ENCODE peak calls at places on chromosomes 1 and 21, in ten cellular contexts. T is activated CD4-positive, alpha-beta T cell treated with anti-CD3 and anti-CD28 coated beads, Interleukin-2, amount 10 ng/mL, durations not matched to agents 7 days and 5 days; K is stimulated activated CD4-positive, alpha-beta T cell treated with anti-CD3 and anti-CD28 coated beads, TNF-alpha, amount 100 ng/mL, for 1 hour; U is pons; N is cardiac muscle cell; Z is ELF-1; X is RPMI7951; O is iPS-NIHi11; H is anterior cingulate cortex; R is NCI-H1930. M is an unnamed sample.

GRCh38 chr1:243271990-243272389 is 16.1 kb downstream of the SDCCAG8 start:
- DNase-seq in T (no peak), K (no peak), U (no peak), N (peak), Z (no peak), X (no peak), O (no peak), H (no peak), R (no peak), M (no peak)

GRCh38 chr1:38018864-38019343 is 6.4 kb downstream of the UTP11 start:
- DNase-seq in T (no peak), K (no peak), U (no peak), N (peak), Z (no peak), X (peak), O (no peak), H (no peak), R (no peak), M (peak)

GRCh38 chr1:74522143-74522542 is 9.7 kb upstream of the LRRC53 start:
- DNase-seq in T (no peak), K (no peak), U (no peak), N (no peak), Z (peak), X (no peak), O (peak), H (no peak), R (no peak), M (peak)

GRCh38 chr21:14306143-14306907 is 76.6 kb downstream of the HSPA13 start:
- DNase-seq in T (no peak), K (no peak), U (peak), N (peak), Z (no peak), X (peak), O (no peak), H (no peak), R (no peak), M (no peak)

GRCh38 chr1:53553734-53554509 is 94.7 kb downstream of the DMRTB1 start:
- DNase-seq in T (no peak), K (no peak), U (no peak), N (no peak), Z (no peak), X (peak), O (peak), H (no peak), R (no peak), M (no peak)

GRCh38 chr1:173342766-173343165 is 134.4 kb upstream of the PRDX6 start:
- DNase-seq in T (no peak), K (no peak), U (no peak), N (peak), Z (no peak), X (no peak), O (no peak), H (no peak), R (no peak), M (no peak)

GRCh38 chr1:177432897-177433296 is 262.1 kb downstream of the BRINP2 start:
- DNase-seq in T (no peak), K (no peak), U (no peak), N (peak), Z (no peak), X (no peak), O (no peak), H (no peak), R (no peak), M (peak)

GRCh38 chr1:34711469-34711868 is 43.4 kb upstream of the GJB5 start:
- DNase-seq in T (no peak), K (no peak), U (no peak), N (no peak), Z (no peak), X (no peak), O (peak), H (no peak), R (no peak), M (peak)

GRCh38 chr1:36884029-36884701 is 150.2 kb downstream of the GRIK3 start:
- DNase-seq in T (peak), K (no peak), U (no peak), N (no peak), Z (peak), X (no peak), O (no peak), H (no peak), R (no peak), M (no peak)

GRCh38 chr1:175481126-175482071 is 262.0 kb downstream of the TNR start:
- DNase-seq in T (no peak), K (no peak), U (peak), N (peak), Z (peak), X (no peak), O (peak), H (no peak), R (peak), M (peak)

GRCh38 chr1:23168079-23168461 is 586 bp downstream of the LUZP1 start:
- DNase-seq in T (peak), K (no peak), U (no peak), N (no peak), Z (no peak), X (no peak), O (no peak), H (peak), R (no peak), M (no peak)

GRCh38 chr21:41217656-41218380 is 49.9 kb downstream of the BACE2 start:
- DNase-seq in T (no peak), K (no peak), U (no peak), N (peak), Z (peak), X (peak), O (peak), H (no peak), R (no peak), M (no peak)

GRCh38 chr1:162644986-162645314 is 12.7 kb downstream of the DDR2 start:
- DNase-seq in T (no peak), K (no peak), U (no peak), N (no peak), Z (no peak), X (no peak), O (no peak), H (no peak), R (no peak), M (no peak)

GRCh38 chr1:102837551-102837950 is 270.8 kb downstream of the COL11A1 start:
- DNase-seq in T (no peak), K (no peak), U (no peak), N (no peak), Z (no peak), X (peak), O (no peak), H (no peak), R (no peak), M (no peak)

GRCh38 chr1:235783148-235783776 is 83.4 kb downstream of the LYST start:
- DNase-seq in T (no peak), K (no peak), U (peak), N (peak), Z (no peak), X (peak), O (peak), H (no peak), R (no peak), M (peak)

GRCh38 chr1:218772575-218772974 is 401.1 kb upstream of the LYPLAL1 start:
- DNase-seq in T (no peak), K (no peak), U (no peak), N (peak), Z (no peak), X (peak), O (no peak), H (no peak), R (no peak), M (no peak)

GRCh38 chr1:31782766-31783410 is 18.7 kb upstream of the ADGRB2 start:
- DNase-seq in T (no peak), K (no peak), U (no peak), N (no peak), Z (peak), X (no peak), O (no peak), H (no peak), R (no peak), M (peak)

GRCh38 chr1:245317253-245317652 is 162.5 kb downstream of the KIF26B start:
- DNase-seq in T (no peak), K (no peak), U (no peak), N (no peak), Z (peak), X (no peak), O (no peak), H (no peak), R (no peak), M (no peak)

GRCh38 chr1:58573705-58574591 is 3.1 kb downstream of the TACSTD2 start:
- DNase-seq in T (peak), K (peak), U (no peak), N (no peak), Z (no peak), X (peak), O (no peak), H (no peak), R (no peak), M (no peak)

GRCh38 chr1:234655328-234656069 is 45.5 kb upstream of the IRF2BP2 start:
- DNase-seq in T (no peak), K (no peak), U (no peak), N (no peak), Z (peak), X (peak), O (no peak), H (no peak), R (no peak), M (peak)

M was measured in GM23338.